ENCODE peak calls at places on chromosomes 4 and X, in six cellular contexts. X, M, T, N, R and P are unnamed samples. For H3K4me1, the result is how much of the 10 kb centered on the place peaks cover.

GRCh38 chr4:142845293-142846070 is 619 bp downstream of the INPP4B start:
- DNase-seq in X (peak), M (peak), R (peak), N (peak), T (peak), P (peak)

GRCh38 chrX:131795442-131796229 is 227.5 kb upstream of the STK26 start:
- DNase-seq in X (no peak), R (no peak), M (no peak), N (no peak), T (peak), P (no peak)

GRCh38 chr4:7170012-7170411 is 22.3 kb upstream of the SORCS2 start:
- DNase-seq in N (no peak), T (no peak), X (no peak), R (no peak), M (no peak), P (peak)

GRCh38 chr4:3529363-3529762 is 2.9 kb downstream of the LRPAP1 start:
- DNase-seq in N (no peak), R (no peak), X (no peak), M (no peak), T (no peak), P (peak)

GRCh38 chrX:40504801-40505605 is 75.8 kb upstream of the ATP6AP2 start:
- DNase-seq in T (no peak), M (no peak), N (peak), X (no peak), R (no peak), P (no peak)

GRCh38 chrX:103356023-103356798 is at the start of gene TCEAL9:
- DNase-seq in N (peak), T (peak), R (peak), X (peak), M (peak), P (peak)

GRCh38 chr4:64584981-64585557 is 175.8 kb upstream of the TECRL start:
- DNase-seq in R (peak), M (no peak), X (peak), N (peak), T (no peak), P (no peak)

GRCh38 chr4:41346306-41347061 is 89.8 kb downstream of the UCHL1 start:
- DNase-seq in X (peak), N (peak), T (no peak), M (no peak), R (no peak), P (no peak)

GRCh38 chr4:3059896-3060295 is 14.4 kb downstream of the HTT-AS start:
- DNase-seq in M (no peak), N (no peak), T (no peak), X (no peak), R (no peak), P (no peak)

GRCh38 chrX:115650449-115650848 is 89.5 kb downstream of the PLS3 start:
- DNase-seq in N (peak), R (no peak), X (peak), M (no peak), T (no peak), P (no peak)

GRCh38 chr4:108051343-108051742 is 61.7 kb downstream of the HADH start:
- DNase-seq in M (no peak), N (no peak), X (no peak), R (peak), T (no peak), P (no peak)

GRCh38 chr4:40831462-40831861 is 81.7 kb downstream of the NSUN7 start:
- DNase-seq in X (no peak), N (no peak), R (no peak), T (no peak), M (no peak), P (no peak)

GRCh38 chr4:174255790-174256189 is 27.7 kb downstream of the FBXO8 start:
- DNase-seq in T (no peak), M (no peak), X (peak), R (no peak), N (peak), P (no peak)

GRCh38 chr4:76801621-76802545 is 96.1 kb downstream of the SOWAHB start:
- DNase-seq in M (peak), R (no peak), T (no peak), X (no peak), N (peak), P (peak)

GRCh38 chr4:148112231-148112982 is 329.8 kb downstream of the NR3C2 start:
- DNase-seq in T (no peak), M (no peak), N (peak), X (no peak), R (no peak), P (no peak)

GRCh38 chr4:156892695-156893211 is 78.8 kb downstream of the PDGFC start:
- DNase-seq in X (no peak), M (no peak), T (no peak), N (peak), R (no peak), P (no peak)

GRCh38 chrX:68018248-68019203 is 414.8 kb downstream of the OPHN1 start:
- DNase-seq in M (no peak), N (peak), R (no peak), T (no peak), X (peak), P (no peak)

GRCh38 chrX:14362731-14363130 is 166.6 kb upstream of the GLRA2 start:
- DNase-seq in N (peak), M (no peak), T (no peak), X (peak), R (no peak), P (no peak)

GRCh38 chr4:86967798-86968197 is 33.0 kb downstream of the AFF1 start:
- DNase-seq in T (no peak), M (no peak), R (no peak), N (peak), X (no peak), P (no peak)

GRCh38 chr4:7630559-7631287 is 196.0 kb upstream of the PSAPL1 start:
- DNase-seq in N (peak), T (no peak), R (no peak), M (peak), X (peak), P (peak)

GRCh38 chr4:118826723-118827444 is 9.0 kb downstream of the SEC24D start:
- DNase-seq in T (no peak), R (no peak), N (no peak), X (no peak), M (no peak), P (no peak)

GRCh38 chr4:78040431-78040830 is 16.7 kb upstream of the FRAS1 start:
- DNase-seq in N (peak), T (no peak), R (no peak), M (no peak), X (no peak), P (no peak)

GRCh38 chr4:168755643-168756482 is 254.2 kb downstream of the CBR4 start:
- DNase-seq in N (peak), X (peak), R (no peak), M (no peak), T (no peak), P (no peak)

GRCh38 chr4:162229670-162230069 is 65.9 kb upstream of the FSTL5 start:
- DNase-seq in M (no peak), X (peak), N (no peak), R (no peak), T (no peak), P (no peak)

GRCh38 chrX:72051589-72051988 is 80.1 kb downstream of the RTL5 start:
- DNase-seq in X (no peak), T (no peak), R (no peak), M (no peak), N (no peak), P (no peak)

GRCh38 chrX:131816551-131817136 is 206.5 kb upstream of the STK26 start:
- DNase-seq in T (peak), R (peak), N (peak), M (no peak), X (peak), P (no peak)

GRCh38 chr4:80189581-80189955 is 7.7 kb upstream of the PRDM8 start:
- DNase-seq in N (no peak), T (no peak), X (no peak), R (no peak), M (no peak), P (no peak)

GRCh38 chr4:62528874-62529273 is 1328.7 kb downstream of the ADGRL3 start:
- DNase-seq in M (no peak), T (no peak), R (no peak), N (no peak), X (peak), P (no peak)

GRCh38 chr4:185518069-185518468 is 17.2 kb downstream of the PDLIM3 start:
- DNase-seq in M (no peak), T (no peak), X (no peak), R (no peak), N (no peak), P (no peak)

GRCh38 chr4:65007841-65008439 is 598.7 kb upstream of the TECRL start:
- DNase-seq in X (peak), R (no peak), T (no peak), N (peak), M (no peak), P (no peak)

GRCh38 chrX:55919367-55920221 is 202.0 kb downstream of the RRAGB start:
- DNase-seq in R (no peak), X (peak), T (peak), M (no peak), N (no peak), P (no peak)

GRCh38 chr4:4344915-4345527 is 41.9 kb upstream of the NSG1 start:
- DNase-seq in T (peak), N (no peak), R (no peak), X (no peak), M (no peak), P (no peak)

GRCh38 chr4:83490876-83491450 is 6.1 kb upstream of the ABRAXAS1 start:
- DNase-seq in R (peak), N (peak), X (peak), T (no peak), M (no peak), P (no peak)

GRCh38 chr4:48379587-48380140 is 38.3 kb downstream of the SLAIN2 start:
- DNase-seq in M (no peak), R (no peak), X (no peak), T (no peak), N (no peak), P (no peak)

GRCh38 chr4:39658756-39659155 is 20.1 kb upstream of the SMIM14 start:
- DNase-seq in N (peak), X (no peak), M (no peak), T (no peak), R (no peak), P (no peak)

GRCh38 chr4:84937381-84937977 is 29.0 kb downstream of the WDFY3 start:
- DNase-seq in M (no peak), R (no peak), N (no peak), X (no peak), T (no peak), P (no peak)

GRCh38 chr4:84938316-84938715 is 28.2 kb downstream of the WDFY3 start:
- DNase-seq in M (no peak), R (no peak), X (peak), T (no peak), N (peak), P (no peak)

GRCh38 chr4:84940960-84941359 is 25.5 kb downstream of the WDFY3 start:
- DNase-seq in M (no peak), X (no peak), N (no peak), R (no peak), T (no peak), P (no peak)

GRCh38 chr4:84936123-84936522 is 30.4 kb downstream of the WDFY3 start:
- DNase-seq in N (no peak), X (no peak), T (no peak), M (no peak), R (no peak), P (no peak)

DNA sequence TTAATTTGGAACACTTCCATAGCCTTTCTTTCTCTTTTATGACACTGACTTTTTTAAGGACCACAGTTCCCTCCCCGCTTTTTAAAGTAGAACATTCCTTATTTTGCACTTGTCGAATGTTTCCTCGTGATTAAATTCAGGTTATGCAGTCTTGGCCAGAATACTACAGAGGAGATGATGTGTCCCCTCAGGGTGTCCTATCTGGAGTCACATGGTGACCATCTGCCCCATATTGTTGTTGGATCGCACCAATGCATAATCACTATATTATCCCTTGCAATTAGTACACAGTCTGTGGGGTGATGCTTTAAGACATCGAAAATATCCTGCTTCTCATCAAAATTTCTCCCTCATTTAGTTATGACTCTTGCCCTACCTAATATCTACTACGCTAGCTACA is 27.4 kb downstream of the WDFY3 start:
- DNase-seq in M (no peak), X (no peak), R (no peak), T (no peak), N (no peak), P (no peak)
- H3K27ac ChIP-seq in M (no peak), X (no peak), R (no peak), T (no peak), N (peak), P (no peak)

GRCh38 chr4:31291238-31291637 is 571.1 kb downstream of the PCDH7 start:
- DNase-seq in X (no peak), M (no peak), N (no peak), T (no peak), R (no peak), P (no peak)
- H3K4me3 ChIP-seq in X (no peak), M (no peak), N (no peak), T (no peak), R (no peak), P (no peak)

DNA sequence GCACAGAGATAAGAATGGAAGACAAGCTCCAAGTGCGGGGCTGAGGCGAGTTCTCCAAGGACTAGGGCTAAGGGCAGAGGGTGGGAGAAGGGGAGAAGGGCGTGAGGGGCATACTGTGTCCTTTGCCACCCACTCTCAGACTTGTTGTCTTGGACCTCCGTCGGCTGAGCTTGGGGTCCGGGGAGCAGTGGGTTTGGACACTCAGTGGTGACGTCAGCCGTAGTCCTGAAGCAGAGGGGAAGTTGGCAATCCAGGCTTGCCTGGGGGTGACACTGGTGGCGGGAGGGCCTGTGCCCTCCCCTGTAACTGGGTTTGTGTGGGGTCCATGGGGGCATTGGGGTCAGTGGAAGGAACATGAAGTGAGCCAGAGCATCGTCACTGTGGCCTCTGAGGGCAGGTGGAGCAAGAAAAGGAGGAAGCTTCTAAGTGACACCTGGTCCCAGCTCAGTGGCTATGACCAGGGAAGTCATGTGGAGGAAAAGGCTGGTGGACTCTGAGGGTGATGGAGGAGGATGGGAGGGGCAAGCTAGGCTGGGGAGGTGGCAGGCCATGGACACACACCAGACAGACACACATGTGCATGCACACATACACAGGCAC is 17.6 kb downstream of the CD99 start:
- DNase-seq in X (no peak), R (no peak), T (no peak), M (no peak), N (no peak), P (peak)
- H3K4me1 ChIP-seq in X (under half), R (half or more), T (half or more), M (half or more), N (half or more), P (under half)

GRCh38 chrX:134718329-134719317 is 60.4 kb upstream of the PLAC1 start:
- DNase-seq in N (peak), R (no peak), X (peak), M (peak), T (no peak), P (no peak)
- H3K27ac ChIP-seq in N (peak), R (no peak), X (peak), M (no peak), T (no peak), P (no peak)

GRCh38 chrX:64975989-64976672 is at the start of gene ZC4H2:
- DNase-seq in M (peak), R (peak), X (peak), N (peak), T (peak), P (peak)
- H3K4me3 ChIP-seq in M (peak), R (peak), X (peak), N (peak), T (peak), P (peak)

DNA sequence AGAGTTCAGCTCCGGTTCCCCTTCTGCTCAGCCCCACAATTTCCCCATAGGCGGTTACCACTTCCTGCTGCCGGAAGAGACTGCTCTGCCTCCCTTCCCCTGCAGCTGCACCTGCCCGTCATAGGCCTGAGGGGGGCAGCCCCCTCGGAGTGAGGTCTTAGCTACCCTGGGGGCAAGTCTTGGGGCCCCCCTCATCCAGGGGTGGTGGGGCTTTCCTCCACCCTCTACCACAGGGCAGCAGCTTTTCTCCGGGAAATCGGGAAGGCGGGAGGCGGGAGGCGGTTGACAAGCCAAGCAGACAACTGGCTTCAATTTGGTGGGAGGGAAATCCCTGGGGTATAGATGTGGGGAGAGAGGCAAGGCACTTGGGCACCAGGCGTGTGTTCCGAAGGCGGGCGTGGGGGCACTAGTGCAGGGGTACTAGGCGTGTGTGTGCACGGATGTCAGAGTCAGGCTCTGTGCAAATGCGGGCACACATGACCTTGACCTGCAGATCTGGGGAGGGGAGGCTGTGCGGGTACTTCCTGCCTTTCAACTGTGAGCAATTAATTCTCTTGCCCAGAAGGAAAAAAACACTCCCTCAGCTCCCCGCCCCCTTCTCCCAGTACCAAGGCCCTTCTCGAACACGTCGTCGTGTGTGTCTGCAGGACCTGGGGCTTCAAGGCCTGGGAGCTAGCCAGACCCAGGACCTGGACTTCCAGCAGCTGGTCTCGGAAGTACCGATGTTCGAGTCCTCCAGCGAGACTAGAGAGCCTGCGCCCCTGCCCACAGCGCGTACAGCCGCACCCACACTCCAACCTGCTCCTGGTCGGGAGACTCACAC is 1.0 kb upstream of the ARHGAP4 start:
- DNase-seq in M (peak), R (peak), X (peak), N (peak), T (peak), P (no peak)
- H3K4me1 ChIP-seq in M (half or more), R (under half), X (under half), N (under half), T (under half), P (under half)

GRCh38 chrX:123731258-123731986 is 1.4 kb downstream of the THOC2 start:
- DNase-seq in T (no peak), M (no peak), X (peak), R (no peak), N (peak), P (no peak)
- H3K27ac ChIP-seq in T (peak), M (no peak), X (peak), R (peak), N (peak), P (no peak)

DNA sequence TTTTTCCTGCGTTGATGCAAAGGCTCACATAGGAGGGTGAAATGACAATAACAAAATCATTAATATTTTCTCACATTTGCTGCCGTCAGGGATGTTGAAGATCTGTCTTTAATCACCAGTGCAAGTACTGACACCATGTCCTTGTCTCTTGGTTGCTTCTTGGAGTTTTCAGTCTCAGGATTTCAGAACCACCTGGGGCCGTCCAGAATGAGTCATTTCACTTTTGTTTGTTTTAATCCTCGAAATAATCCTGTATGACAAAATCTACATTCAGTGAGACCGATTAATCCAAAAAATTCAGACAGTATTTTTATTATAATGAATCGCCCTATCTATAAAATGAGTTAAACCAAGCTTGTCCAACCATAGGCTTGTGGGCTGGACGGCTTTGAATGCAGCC is 47.2 kb downstream of the NEIL3 start:
- DNase-seq in T (no peak), R (no peak), X (peak), M (no peak), N (no peak), P (no peak)
- H3K4me3 ChIP-seq in T (no peak), R (no peak), X (no peak), M (no peak), N (no peak), P (no peak)